ENCODE peak calls at places on chromosomes 7 and 10, in seven cellular contexts. D, T, F, H, U, X and C are unnamed samples.

GRCh38 chr10:131574707-131575430 is 263.3 kb upstream of the TCERG1L start:
- DNase-seq in F (no peak), H (no peak), X (no peak), D (no peak), U (no peak), T (no peak), C (no peak)

GRCh38 chr7:129144095-129144833 is at the start of gene TSPAN33:
- DNase-seq in X (peak), T (peak), D (peak), F (peak), H (peak), U (peak), C (peak)

GRCh38 chr7:112213735-112214134 is 7.2 kb downstream of the ZNF277 start:
- DNase-seq in U (no peak), X (no peak), F (no peak), D (no peak), H (no peak), T (no peak), C (no peak)

GRCh38 chr10:44932338-44933116 is 21.4 kb downstream of the TMEM72 start:
- DNase-seq in F (peak), D (peak), U (peak), T (peak), H (peak), X (peak), C (peak)

GRCh38 chr7:158541330-158542010 is 46.2 kb downstream of the PTPRN2 start:
- DNase-seq in T (no peak), U (no peak), D (peak), F (no peak), X (no peak), H (peak), C (no peak)

GRCh38 chr10:62652114-62652513 is 152.4 kb upstream of the ADO start:
- DNase-seq in U (no peak), X (no peak), H (no peak), F (no peak), T (no peak), D (no peak), C (no peak)

GRCh38 chr7:76069238-76069638 is 21.3 kb downstream of the MDH2 start:
- DNase-seq in X (peak), F (peak), U (peak), D (peak), H (no peak), T (peak), C (peak)

GRCh38 chr7:74290590-74290950 is 1.4 kb downstream of the CLIP2 start:
- DNase-seq in H (no peak), D (no peak), F (no peak), U (no peak), X (no peak), T (no peak), C (no peak)

GRCh38 chr10:98309366-98310355 is 41.7 kb upstream of the LOXL4 start:
- DNase-seq in U (peak), D (no peak), T (peak), H (peak), F (peak), X (peak), C (peak)

GRCh38 chr7:21086688-21087087 is 300.0 kb upstream of the SP8 start:
- DNase-seq in T (no peak), U (peak), F (no peak), H (no peak), X (peak), D (no peak), C (no peak)

GRCh38 chr10:96670786-96671185 is 49.5 kb downstream of the PIK3AP1 start:
- DNase-seq in F (no peak), D (no peak), T (no peak), X (no peak), U (no peak), H (no peak), C (no peak)

GRCh38 chr7:594920-595620 is 75.4 kb upstream of the PDGFA start:
- DNase-seq in X (no peak), T (no peak), D (no peak), F (no peak), U (no peak), H (no peak), C (no peak)